ENCODE peak calls at places on chromosomes 2 and 18, in seven cellular contexts. H is AG08395; P is NCI-H1694; D is stimulated activated CD4-positive, alpha-beta T cell treated with anti-CD3 and anti-CD28 coated beads, TNF-alpha, amount 100 ng/mL, for 1 hour; N is hippocampal formation; Q is HFFc6; Y is NCI-H1092. X is an unnamed sample.

GRCh38 chr2:201260302-201260800 is at the start of gene CASP8:
- DNase-seq in N (no peak), Y (no peak), Q (no peak), P (no peak), D (peak; percentile 44), H (peak; percentile 37), X (no peak)

GRCh38 chr18:22848618-22849017 is 84.5 kb upstream of the RBBP8 start:
- DNase-seq in Y (no peak), Q (no peak), D (no peak), N (no peak), P (no peak), H (peak; percentile 21), X (peak; percentile 45)

GRCh38 chr18:5693637-5694175 is 149.9 kb upstream of the EPB41L3 start:
- DNase-seq in P (no peak), Y (no peak), N (no peak), H (no peak), D (no peak), Q (no peak), X (peak; percentile 1)

GRCh38 chr2:102317715-102318114 is 6.4 kb downstream of the IL1RL1 start:
- DNase-seq in P (no peak), Q (no peak), N (no peak), Y (no peak), D (no peak), H (no peak), X (no peak)

GRCh38 chr18:2337552-2338141 is 233.7 kb downstream of the METTL4 start:
- DNase-seq in Y (no peak), N (no peak), P (no peak), Q (no peak), D (no peak), H (peak; percentile 21), X (no peak)

GRCh38 chr18:29154758-29155725 is 978.1 kb upstream of the CDH2 start:
- DNase-seq in N (no peak), Q (peak; percentile 96), Y (no peak), D (no peak), H (peak; percentile 76), P (no peak), X (no peak)

GRCh38 chr2:172242968-172243367 is 140.3 kb upstream of the DLX2 start:
- DNase-seq in P (no peak), H (no peak), D (no peak), Y (no peak), N (no peak), Q (no peak), X (no peak)

GRCh38 chr2:219727771-219728429 is 100.5 kb downstream of the SLC4A3 start:
- DNase-seq in H (peak; percentile 44), N (no peak), Q (no peak), P (no peak), Y (no peak), D (no peak), X (no peak)

GRCh38 chr2:196823750-196824149 is 14.6 kb upstream of the C2orf66 start:
- DNase-seq in N (no peak), D (no peak), P (no peak), Y (no peak), H (peak; percentile 74), Q (peak; percentile 80), X (no peak)

GRCh38 chr2:17805166-17805565 is 11.1 kb upstream of the MSGN1 start:
- DNase-seq in H (no peak), N (no peak), P (no peak), Y (no peak), D (no peak), Q (no peak), X (no peak)

GRCh38 chr2:130756041-130756720 is 841 bp downstream of the AMER3 start:
- DNase-seq in D (no peak), H (no peak), P (no peak), N (no peak), Q (no peak), Y (no peak), X (no peak)

GRCh38 chr2:33238111-33238510 is 238.3 kb upstream of the RASGRP3 start:
- DNase-seq in D (no peak), Y (no peak), Q (peak; percentile 70), H (no peak), N (no peak), P (no peak), X (no peak)

GRCh38 chr2:104574367-104574766 is 279.5 kb upstream of the POU3F3 start:
- DNase-seq in P (no peak), H (no peak), Y (no peak), N (no peak), D (no peak), Q (no peak), X (no peak)

GRCh38 chr2:208363485-208363884 is 43.1 kb upstream of the PTH2R start:
- DNase-seq in Y (no peak), N (no peak), P (no peak), Q (peak; percentile 91), D (no peak), H (peak; percentile 31), X (peak; percentile 30)

GRCh38 chr2:174342600-174343342 is 8.0 kb downstream of the SP9 start:
- DNase-seq in Y (no peak), P (no peak), Q (no peak), D (no peak), H (no peak), N (no peak), X (no peak)